ENCODE peak calls at places on chromosomes 6 and 20, in eight cellular contexts. V is KG1; Q is activated naive CD4-positive, alpha-beta T cell treated with Interleukin-2 at 50 U/mL for 16 hours; N is keratinocyte; D is brain microvascular endothelial cell; H is T-cell; G is HTR-8/SVneo; Z is hepatic stellate cell. J is an unnamed sample.

GRCh38 chr6:135066806-135067205 is 12.2 kb upstream of the HBS1L start:
- DNase-seq in V (no peak), Q (peak; percentile 27), N (no peak), D (peak; percentile 3), H (no peak), G (no peak), Z (no peak), J (no peak)

GRCh38 chr6:148746363-148747144 is at the start of gene UST:
- DNase-seq in V (no peak), Q (peak; percentile 71), N (peak; percentile 11), D (peak; percentile 90), H (peak; percentile 67), G (peak; percentile 62), Z (peak; percentile 86), J (peak; percentile 67)

GRCh38 chr6:26059901-26060300 is 27.3 kb upstream of the HFE start:
- DNase-seq in V (no peak), Q (no peak), N (no peak), D (no peak), H (no peak), G (no peak), Z (no peak), J (no peak)

GRCh38 chr6:18263561-18264337 is 581 bp downstream of the DEK start:
- DNase-seq in V (peak; percentile 22), Q (peak; percentile 30), N (no peak), D (no peak), H (no peak), G (peak; percentile 36), Z (peak; percentile 69), J (no peak)

GRCh38 chr6:151111670-151112069 is 128.1 kb upstream of the AKAP12 start:
- DNase-seq in V (no peak), Q (no peak), N (no peak), D (no peak), H (no peak), G (no peak), Z (no peak), J (no peak)

GRCh38 chr20:46636981-46637860 is 14.0 kb downstream of the SLC13A3 start:
- DNase-seq in V (no peak), Q (no peak), N (no peak), D (no peak), H (no peak), G (no peak), Z (no peak), J (no peak)

GRCh38 chr6:137910424-137910834 is 43.4 kb downstream of the TNFAIP3 start:
- DNase-seq in V (no peak), Q (no peak), N (no peak), D (peak; percentile 12), H (no peak), G (no peak), Z (no peak), J (no peak)

GRCh38 chr6:73064261-73064660 is 161.0 kb downstream of the KHDC1L start:
- DNase-seq in V (no peak), Q (no peak), N (no peak), D (no peak), H (no peak), G (no peak), Z (no peak), J (no peak)

GRCh38 chr6:1527098-1527497 is 82.6 kb upstream of the FOXC1 start:
- DNase-seq in V (peak; percentile 5), Q (no peak), N (no peak), D (peak; percentile 9), H (peak; percentile 21), G (peak; percentile 69), Z (no peak), J (peak; percentile 35)

GRCh38 chr6:21151178-21151956 is 442.2 kb upstream of the SOX4 start:
- DNase-seq in V (no peak), Q (no peak), N (no peak), D (no peak), H (no peak), G (no peak), Z (no peak), J (no peak)

J was measured in naive thymus-derived CD8-positive, alpha-beta T cell.